ENCODE peak calls at places on chromosomes 12 and 14, in nine cellular contexts. E is brain microvascular endothelial cell; N is CD4-positive, alpha-beta T cell; F is mesendoderm; G is endodermal cell; U is HFFc6; V is NCI-H1417 treated with DMSO at 0.1 percent for 48 hours; A is MM.1S; S is HuH-7.5. Y is an unnamed sample.

GRCh38 chr12:20463920-20464524 is 95.7 kb downstream of the PDE3A start:
- DNase-seq in A (peak), N (no peak), V (no peak), E (no peak), G (no peak), U (peak), F (no peak), S (no peak), Y (no peak)

GRCh38 chr12:1814266-1814665 is 6.1 kb upstream of the LRTM2 start:
- DNase-seq in V (no peak), G (no peak), A (no peak), U (no peak), S (no peak), N (no peak), F (no peak), E (no peak), Y (no peak)

GRCh38 chr14:22155582-22155981 is 433.4 kb downstream of the DAD1 start:
- DNase-seq in S (no peak), V (no peak), E (no peak), G (no peak), F (no peak), U (no peak), A (no peak), N (no peak), Y (no peak)

GRCh38 chr14:104784846-104785707 is 10.5 kb downstream of the AKT1 start:
- DNase-seq in N (no peak), E (no peak), S (no peak), V (peak), F (no peak), A (no peak), U (no peak), G (no peak), Y (no peak)

GRCh38 chr14:31992051-31992450 is 85.1 kb upstream of the ARHGAP5 start:
- DNase-seq in F (no peak), A (no peak), E (peak), N (no peak), S (no peak), V (no peak), U (peak), G (no peak), Y (no peak)

GRCh38 chr14:100108840-100109593 is 43.8 kb downstream of the EVL start:
- DNase-seq in A (no peak), F (no peak), U (no peak), E (no peak), V (no peak), G (no peak), S (no peak), N (no peak), Y (no peak)

GRCh38 chr14:74501135-74501614 is 7.6 kb downstream of the ISCA2 start:
- DNase-seq in N (no peak), G (peak), S (no peak), F (peak), V (no peak), U (peak), A (no peak), E (peak), Y (peak)

GRCh38 chr14:100709252-100709955 is 17.3 kb upstream of the DLK1 start:
- DNase-seq in V (no peak), F (peak), E (no peak), G (peak), A (no peak), U (no peak), N (no peak), S (no peak), Y (no peak)

GRCh38 chr12:27493260-27493935 is 30.6 kb upstream of the PPFIBP1 start:
- DNase-seq in E (no peak), G (no peak), U (peak), F (peak), S (no peak), V (no peak), A (no peak), N (no peak), Y (no peak)

GRCh38 chr12:41293011-41293410 is 104.9 kb downstream of the PDZRN4 start:
- DNase-seq in E (no peak), A (no peak), F (no peak), V (no peak), N (no peak), S (no peak), U (no peak), G (no peak), Y (no peak)

GRCh38 chr12:123271182-123271491 is 519 bp downstream of the CDK2AP1 start:
- DNase-seq in F (peak), E (peak), V (no peak), A (peak), N (peak), S (peak), G (peak), U (peak), Y (peak)

Y was measured in colonic mucosa.